ENCODE peak calls at places on chromosomes 5 and 9, in five cellular contexts. A is stomach, Z is ovary, K is lower leg skin, U is body of pancreas. W is an unnamed sample.
A peak's percentile ranks its signal among the peaks of the same experiment; 100 is the strongest.

GRCh38 chr9:86652696-86653095 is 294.6 kb downstream of the GAS1 start:
- DNase-seq in A (no peak), Z (no peak), K (no peak), U (no peak), W (no peak)

GRCh38 chr5:84130006-84130580 is 254.6 kb downstream of the EDIL3 start:
- DNase-seq in A (no peak), Z (no peak), K (no peak), U (no peak), W (no peak)

GRCh38 chr9:88657893-88658292 is 122.9 kb downstream of the NXNL2 start:
- DNase-seq in A (no peak), Z (no peak), K (no peak), U (no peak), W (no peak)

GRCh38 chr5:75337366-75338021 is 474 bp downstream of the HMGCR start:
- DNase-seq in A (peak; percentile 39), Z (no peak), K (peak; percentile 44), U (no peak), W (no peak)

GRCh38 chr5:56908942-56909293 is 478 bp upstream of the SETD9 start:
- DNase-seq in A (no peak), Z (no peak), K (no peak), U (no peak), W (peak; percentile 87)

GRCh38 chr5:862367-863243 is 11.8 kb upstream of the ZDHHC11 start:
- DNase-seq in A (no peak), Z (no peak), K (no peak), U (peak; percentile 67), W (no peak)

GRCh38 chr5:140988036-140988997 is 22.0 kb downstream of the PCDHAC2 start:
- DNase-seq in A (no peak), Z (no peak), K (no peak), U (no peak), W (no peak)

GRCh38 chr5:52853573-52854163 is 66.0 kb downstream of the ITGA1 start:
- DNase-seq in A (no peak), Z (no peak), K (no peak), U (no peak), W (no peak)

GRCh38 chr5:177980776-177981175 is 15.3 kb downstream of the PROP1 start:
- DNase-seq in A (no peak), Z (peak; percentile 30), K (no peak), U (no peak), W (no peak)

GRCh38 chr5:148938535-148938907 is 112.1 kb downstream of the ADRB2 start:
- DNase-seq in A (no peak), Z (no peak), K (no peak), U (no peak), W (no peak)

GRCh38 chr5:66498791-66499207 is 97.4 kb upstream of the MAST4 start:
- DNase-seq in A (no peak), Z (no peak), K (no peak), U (no peak), W (no peak)

GRCh38 chr5:41346609-41347008 is 133.3 kb upstream of the C6 start:
- DNase-seq in A (no peak), Z (no peak), K (no peak), U (no peak), W (no peak)

GRCh38 chr9:113548221-113549041 is 84.9 kb downstream of the RGS3 start:
- DNase-seq in A (peak; percentile 62), Z (peak; percentile 61), K (peak; percentile 61), U (peak; percentile 62), W (no peak)

GRCh38 chr5:116002116-116002906 is 30.0 kb upstream of the ARL14EPL start:
- DNase-seq in A (no peak), Z (no peak), K (no peak), U (no peak), W (no peak)

GRCh38 chr5:136750507-136750906 is 385.2 kb upstream of the TRPC7 start:
- DNase-seq in A (no peak), Z (no peak), K (no peak), U (no peak), W (no peak)

GRCh38 chr9:89596937-89597555 is 7.8 kb upstream of the GADD45G start:
- DNase-seq in A (no peak), Z (no peak), K (no peak), U (no peak), W (no peak)

GRCh38 chr5:132063090-132063911 is 2.8 kb downstream of the IL3 start:
- DNase-seq in A (peak; percentile 78), Z (peak; percentile 57), K (peak; percentile 51), U (peak; percentile 71), W (peak; percentile 83)

GRCh38 chr5:124310453-124310852 is 436.0 kb downstream of the ZNF608 start:
- DNase-seq in A (no peak), Z (no peak), K (no peak), U (no peak), W (no peak)

GRCh38 chr9:75988663-75989062 is 98.2 kb downstream of the PCSK5 start:
- DNase-seq in A (no peak), Z (no peak), K (peak; percentile 17), U (no peak), W (no peak)

GRCh38 chr5:158837908-158838307 is 261.8 kb downstream of the EBF1 start:
- DNase-seq in A (no peak), Z (no peak), K (peak; percentile 31), U (no peak), W (no peak)

GRCh38 chr9:129885670-129886106 is 50.4 kb downstream of the USP20 start:
- DNase-seq in A (peak; percentile 94), Z (peak; percentile 92), K (peak; percentile 91), U (peak; percentile 93), W (peak; percentile 97)

GRCh38 chr5:139443766-139444473 is 4.6 kb upstream of the DNAJC18 start:
- DNase-seq in A (no peak), Z (no peak), K (no peak), U (no peak), W (peak; percentile 21)

GRCh38 chr5:53782620-53783019 is 222.2 kb downstream of the NDUFS4 start:
- DNase-seq in A (no peak), Z (no peak), K (no peak), U (no peak), W (no peak)

GRCh38 chr5:151492729-151493128 is 45.3 kb downstream of the SLC36A1 start:
- DNase-seq in A (no peak), Z (no peak), K (no peak), U (no peak), W (no peak)

GRCh38 chr5:151495330-151495729 is 47.9 kb downstream of the SLC36A1 start:
- DNase-seq in A (no peak), Z (no peak), K (no peak), U (no peak), W (no peak)

GRCh38 chr5:151491059-151491458 is 43.7 kb downstream of the SLC36A1 start:
- DNase-seq in A (no peak), Z (no peak), K (no peak), U (no peak), W (no peak)

GRCh38 chr5:151496041-151496484 is 48.7 kb downstream of the SLC36A1 start:
- DNase-seq in A (no peak), Z (no peak), K (no peak), U (no peak), W (no peak)

GRCh38 chr5:151493599-151494136 is 46.3 kb downstream of the SLC36A1 start:
- DNase-seq in A (no peak), Z (no peak), K (no peak), U (no peak), W (no peak)
- TF ChIP-seq POLR2A in A (no peak), Z (no peak), K (no peak), U (no peak), W (no peak)

GRCh38 chr9:136193127-136193890 is 11.6 kb downstream of the LHX3 start:
- DNase-seq in A (no peak), Z (no peak), K (no peak), U (no peak), W (no peak)

GRCh38 chr9:136190237-136190601 is 14.7 kb downstream of the LHX3 start:
- DNase-seq in A (no peak), Z (no peak), K (no peak), U (no peak), W (no peak)

GRCh38 chr9:136192289-136193126 is 12.4 kb downstream of the LHX3 start:
- DNase-seq in A (no peak), Z (no peak), K (no peak), U (no peak), W (no peak)

GRCh38 chr9:136190656-136191548 is 14.0 kb downstream of the LHX3 start:
- DNase-seq in A (no peak), Z (no peak), K (no peak), U (no peak), W (no peak)

GRCh38 chr9:136191549-136192286 is 13.2 kb downstream of the LHX3 start:
- DNase-seq in A (no peak), Z (no peak), K (no peak), U (no peak), W (no peak)
- H3K4me3 ChIP-seq in A (no peak overlapping the region), Z (no peak overlapping the region), K (no peak overlapping the region), U (no peak overlapping the region), W (no peak overlapping the region)

GRCh38 chr9:122263699-122264349 is 816 bp downstream of the RBM18 start:
- DNase-seq in A (no peak), Z (no peak), K (no peak), U (no peak), W (no peak)

GRCh38 chr9:122268041-122268814 is 3.5 kb downstream of the MRRF start:
- DNase-seq in A (no peak), Z (no peak), K (no peak), U (no peak), W (no peak)

GRCh38 chr9:122262073-122262472 is 2.6 kb downstream of the RBM18 start:
- DNase-seq in A (no peak), Z (no peak), K (no peak), U (no peak), W (no peak)

GRCh38 chr9:122264360-122265264 is at the start of the genes MRRF and RBM18:
- DNase-seq in A (peak; percentile 94), Z (peak; percentile 87), K (peak; percentile 89), U (peak; percentile 90), W (peak; percentile 92)

GRCh38 chr9:122265265-122265900 is 701 bp downstream of the MRRF start:
- DNase-seq in A (no peak), Z (no peak), K (no peak), U (no peak), W (no peak)
- TF ChIP-seq POLR2A in A (no peak), Z (no peak), K (no peak), U (no peak), W (no peak)

GRCh38 chr5:142215915-142216681 is 107.5 kb downstream of the NDFIP1 start:
- DNase-seq in A (no peak), Z (peak; percentile 68), K (peak; percentile 59), U (peak; percentile 31), W (peak; percentile 72)
- H3K4me3 ChIP-seq in A (no peak overlapping the region), Z (peak overlapping the region; percentile 1), K (no peak overlapping the region), U (no peak overlapping the region), W (no peak overlapping the region)